ENCODE peak calls at places on chromosomes 16 and 17, in five cellular contexts. S is GM12878, A is transverse colon, D is A549, H is esophagus squamous epithelium. B is an unnamed sample. For H3K4me1, the result is how much of the 10 kb centered on the place peaks cover.

GRCh38 chr17:42422412-42422957 is 571 bp downstream of the CAVIN1 start:
- DNase-seq in D (no peak), S (no peak), A (no peak), H (no peak), B (peak)

GRCh38 chr16:4613636-4614570 is 785 bp downstream of the UBALD1 start:
- DNase-seq in S (no peak), D (no peak), H (no peak), A (peak), B (peak)

GRCh38 chr17:5055543-5055942 is 20.3 kb upstream of the SLC52A1 start:
- DNase-seq in D (no peak), H (no peak), A (no peak), S (no peak), B (no peak)

GRCh38 chr17:77037943-77038342 is 102.8 kb upstream of the SEC14L1 start:
- DNase-seq in S (no peak), D (no peak), A (no peak), H (no peak), B (no peak)

GRCh38 chr17:65564793-65565192 is 3.3 kb upstream of the AXIN2 start:
- DNase-seq in S (no peak), H (no peak), D (no peak), A (no peak), B (peak)

GRCh38 chr17:8892338-8892690 is 24.8 kb upstream of the PIK3R6 start:
- DNase-seq in H (no peak), D (no peak), S (peak), A (no peak), B (no peak)

GRCh38 chr16:49492090-49492801 is 118.6 kb downstream of the C16orf78 start:
- DNase-seq in H (no peak), S (no peak), D (peak), A (peak), B (peak)

GRCh38 chr17:77374170-77374936 is 233.6 kb downstream of the SEC14L1 start:
- DNase-seq in H (no peak), S (no peak), A (peak), D (no peak), B (peak)

GRCh38 chr17:80112471-80113032 is 11.2 kb downstream of the GAA start:
- DNase-seq in H (no peak), S (no peak), D (no peak), A (no peak), B (no peak)

GRCh38 chr16:8522757-8523156 is 67.6 kb downstream of the TMEM114 start:
- DNase-seq in H (no peak), D (no peak), A (no peak), S (no peak), B (no peak)

GRCh38 chr16:70433456-70434103 is 5.3 kb downstream of the ST3GAL2 start:
- DNase-seq in D (no peak), H (no peak), A (peak), S (no peak), B (peak)

GRCh38 chr16:5951486-5951885 is 853.9 kb upstream of the EEF2KMT start:
- DNase-seq in H (no peak), D (no peak), S (no peak), A (no peak), B (no peak)

GRCh38 chr17:76254275-76254674 is 10.9 kb upstream of the UBALD2 start:
- DNase-seq in H (no peak), A (no peak), D (no peak), S (no peak), B (no peak)

GRCh38 chr17:58268326-58268725 is 12.4 kb downstream of the MPO start:
- DNase-seq in S (no peak), H (no peak), A (no peak), D (no peak), B (no peak)

GRCh38 chr17:74452027-74452840 is 14.2 kb upstream of the CD300A start:
- DNase-seq in D (no peak), S (no peak), A (no peak), H (no peak), B (no peak)

GRCh38 chr17:78129385-78130079 is 977 bp upstream of the TMC6 start:
- DNase-seq in D (no peak), A (peak), H (no peak), S (no peak), B (no peak)

GRCh38 chr16:89672177-89672941 is 14.1 kb upstream of the CDK10 start:
- DNase-seq in S (no peak), A (no peak), D (no peak), H (no peak), B (no peak)

GRCh38 chr16:67987460-67988160 is 7.3 kb upstream of the DPEP3 start:
- DNase-seq in A (no peak), D (no peak), H (no peak), S (no peak), B (peak)

GRCh38 chr16:88938933-88939813 is 37.8 kb downstream of the CBFA2T3 start:
- DNase-seq in S (no peak), H (no peak), A (no peak), D (no peak), B (no peak)

GRCh38 chr16:89064606-89065444 is 28.8 kb upstream of the ACSF3 start:
- DNase-seq in D (no peak), H (no peak), A (no peak), S (no peak), B (no peak)

GRCh38 chr16:87534751-87535150 is 41.9 kb upstream of the ZCCHC14 start:
- DNase-seq in A (no peak), D (no peak), H (no peak), S (no peak), B (no peak)

GRCh38 chr16:87534030-87534653 is 41.3 kb upstream of the ZCCHC14 start:
- DNase-seq in S (no peak), A (no peak), D (no peak), H (no peak), B (no peak)

GRCh38 chr16:87536795-87537142 is 43.9 kb upstream of the ZCCHC14 start:
- DNase-seq in D (no peak), H (no peak), A (no peak), S (no peak), B (no peak)

GRCh38 chr16:87535457-87535854 is 42.6 kb upstream of the ZCCHC14 start:
- DNase-seq in D (no peak), H (no peak), S (no peak), A (no peak), B (no peak)

GRCh38 chr16:87535855-87536794 is 43.3 kb upstream of the ZCCHC14 start:
- DNase-seq in S (no peak), D (no peak), A (no peak), H (no peak), B (no peak)
- H3K4me1 ChIP-seq in S (under half), D (under half), A (under half), H (under half), B (under half)

DNA sequence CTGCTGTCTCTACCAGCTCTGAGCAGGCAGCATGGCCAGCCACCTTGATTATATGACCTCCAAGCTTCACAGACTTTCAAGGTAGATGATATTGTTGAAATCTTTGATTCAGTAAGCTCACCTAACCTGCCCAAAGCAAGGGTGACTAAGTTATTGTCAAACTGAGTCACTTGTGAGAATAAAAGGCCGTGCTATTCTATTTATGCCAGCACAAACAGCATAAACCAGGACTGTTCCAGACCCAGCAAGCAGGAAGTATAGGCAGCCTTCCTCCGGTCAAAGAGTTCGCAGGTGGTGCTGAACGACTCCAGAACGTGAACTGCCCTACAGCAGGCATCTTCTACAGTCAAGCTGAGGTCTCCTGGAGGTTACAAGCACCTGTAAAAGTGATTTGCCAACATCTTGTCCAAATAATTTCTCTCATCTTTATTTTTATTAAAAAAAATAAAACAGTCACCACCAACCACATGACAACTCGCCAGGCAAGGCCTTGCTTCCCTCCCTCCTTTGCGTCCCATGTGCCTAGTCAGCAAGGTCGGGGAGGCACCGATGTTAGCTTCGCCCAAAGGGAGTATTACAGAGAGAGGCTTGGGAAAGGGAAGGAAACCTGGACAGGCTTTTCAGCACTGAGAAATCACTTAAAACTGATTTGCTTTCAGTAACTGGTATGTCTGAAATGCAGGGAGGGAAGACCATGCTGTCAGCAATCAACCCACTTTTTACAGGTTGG is 10.8 kb downstream of the ARL2BP start:
- DNase-seq in A (no peak), S (no peak), D (no peak), H (no peak), B (no peak)
- H3K4me3 ChIP-seq in A (no peak), S (no peak), D (no peak), H (no peak), B (no peak)

GRCh38 chr17:601462-602303 is 113.0 kb downstream of the VPS53 start:
- DNase-seq in H (no peak), S (no peak), A (peak), D (no peak), B (no peak)
- TF ChIP-seq POLR2A in H (no peak), S (no peak), A (no peak), D (no peak), B (no peak)

DNA sequence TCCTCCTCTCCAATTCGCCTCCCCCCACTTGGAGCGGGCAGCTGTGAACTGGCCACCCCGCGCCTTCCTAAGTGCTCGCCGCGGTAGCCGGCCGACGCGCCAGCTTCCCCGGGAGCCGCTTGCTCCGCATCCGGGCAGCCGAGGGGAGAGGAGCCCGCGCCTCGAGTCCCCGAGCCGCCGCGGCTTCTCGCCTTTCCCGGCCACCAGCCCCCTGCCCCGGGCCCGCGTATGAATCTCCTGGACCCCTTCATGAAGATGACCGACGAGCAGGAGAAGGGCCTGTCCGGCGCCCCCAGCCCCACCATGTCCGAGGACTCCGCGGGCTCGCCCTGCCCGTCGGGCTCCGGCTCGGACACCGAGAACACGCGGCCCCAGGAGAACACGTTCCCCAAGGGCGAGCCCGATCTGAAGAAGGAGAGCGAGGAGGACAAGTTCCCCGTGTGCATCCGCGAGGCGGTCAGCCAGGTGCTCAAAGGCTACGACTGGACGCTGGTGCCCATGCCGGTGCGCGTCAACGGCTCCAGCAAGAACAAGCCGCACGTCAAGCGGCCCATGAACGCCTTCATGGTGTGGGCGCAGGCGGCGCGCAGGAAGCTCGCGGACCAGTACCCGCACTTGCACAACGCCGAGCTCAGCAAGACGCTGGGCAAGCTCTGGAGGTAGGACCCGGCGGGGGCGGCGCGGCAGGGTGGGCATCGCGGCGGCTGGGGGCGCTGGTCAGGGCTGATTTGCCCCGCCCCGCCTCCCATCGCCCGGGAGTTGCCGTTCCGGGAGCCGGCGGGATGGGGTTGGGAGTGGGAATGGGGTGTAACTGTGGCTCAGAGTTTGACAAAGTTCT is 563 bp downstream of the SOX9 start:
- DNase-seq in H (no peak), S (no peak), A (peak), D (peak), B (peak)
- H3K4me1 ChIP-seq in H (half or more), S (under half), A (under half), D (under half), B (under half)

GRCh38 chr17:12789976-12790805 is 893 bp downstream of the ARHGAP44 start:
- DNase-seq in A (peak), H (no peak), S (no peak), D (no peak), B (no peak)

GRCh38 chr17:12789075-12789975 is at the start of gene ARHGAP44:
- DNase-seq in D (peak), A (peak), H (no peak), S (no peak), B (peak)

GRCh38 chr17:12794919-12795517 is 5.7 kb downstream of the ARHGAP44 start:
- DNase-seq in S (no peak), H (no peak), A (no peak), D (no peak), B (no peak)

DNA sequence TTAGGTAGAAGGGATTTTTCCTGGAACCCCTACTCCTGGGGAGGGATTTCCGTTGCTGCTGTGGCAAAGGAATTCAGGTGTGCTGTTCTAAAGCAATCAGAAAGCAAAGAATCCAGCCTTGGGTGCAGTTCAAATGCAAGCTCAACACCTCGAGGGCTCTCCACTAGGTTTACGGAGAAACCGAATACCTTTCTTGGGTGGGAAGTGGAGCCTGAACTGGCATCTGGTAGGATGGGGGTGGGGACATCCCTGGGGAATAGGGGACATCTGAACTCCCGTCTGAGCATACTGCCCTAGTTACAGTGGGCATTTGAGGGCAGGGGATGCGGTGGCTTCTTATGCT is 1.5 kb downstream of the ARHGAP44 start:
- DNase-seq in S (no peak), A (peak), D (no peak), H (no peak), B (no peak)
- H3K4me3 ChIP-seq in S (peak), A (peak), D (no peak), H (no peak), B (no peak)

DNA sequence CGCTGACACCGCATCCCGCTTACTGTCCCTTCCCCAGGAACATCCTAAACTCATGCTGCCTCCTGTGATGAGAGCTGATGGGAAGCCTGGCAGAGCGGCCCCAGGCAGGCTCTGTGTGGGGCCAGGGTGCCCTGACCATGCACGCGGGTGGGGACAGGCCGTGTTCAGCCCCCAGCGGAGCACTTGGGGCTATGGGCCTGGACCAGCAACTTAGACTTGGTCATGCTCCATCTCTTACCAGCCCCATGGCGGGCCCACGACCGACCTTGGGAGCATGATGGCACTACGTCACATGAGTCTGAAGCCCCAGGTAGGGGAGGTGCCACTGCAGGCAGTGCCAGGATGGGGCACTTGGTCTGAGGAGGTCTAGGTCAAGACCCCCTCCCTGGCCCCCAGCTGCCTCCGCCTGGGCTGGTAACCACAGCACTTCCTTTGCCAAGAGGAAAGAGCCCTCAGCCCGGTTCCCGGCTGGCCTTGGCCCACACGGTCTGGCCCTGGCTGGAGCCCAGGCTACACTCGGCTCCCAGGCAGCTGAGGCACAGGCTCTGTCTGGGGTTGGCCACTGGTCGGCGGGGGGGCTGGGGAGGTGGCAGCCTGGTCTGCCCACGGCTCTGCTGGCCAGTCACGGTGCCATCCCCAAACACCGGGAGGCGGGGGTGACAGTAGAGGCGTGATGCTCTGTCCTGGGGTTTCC is 25.7 kb downstream of the BAHCC1 start:
- DNase-seq in A (no peak), H (no peak), D (no peak), S (no peak), B (peak)
- TF ChIP-seq POLR2A in A (no peak), H (no peak), D (no peak), S (no peak), B (no peak)

DNA sequence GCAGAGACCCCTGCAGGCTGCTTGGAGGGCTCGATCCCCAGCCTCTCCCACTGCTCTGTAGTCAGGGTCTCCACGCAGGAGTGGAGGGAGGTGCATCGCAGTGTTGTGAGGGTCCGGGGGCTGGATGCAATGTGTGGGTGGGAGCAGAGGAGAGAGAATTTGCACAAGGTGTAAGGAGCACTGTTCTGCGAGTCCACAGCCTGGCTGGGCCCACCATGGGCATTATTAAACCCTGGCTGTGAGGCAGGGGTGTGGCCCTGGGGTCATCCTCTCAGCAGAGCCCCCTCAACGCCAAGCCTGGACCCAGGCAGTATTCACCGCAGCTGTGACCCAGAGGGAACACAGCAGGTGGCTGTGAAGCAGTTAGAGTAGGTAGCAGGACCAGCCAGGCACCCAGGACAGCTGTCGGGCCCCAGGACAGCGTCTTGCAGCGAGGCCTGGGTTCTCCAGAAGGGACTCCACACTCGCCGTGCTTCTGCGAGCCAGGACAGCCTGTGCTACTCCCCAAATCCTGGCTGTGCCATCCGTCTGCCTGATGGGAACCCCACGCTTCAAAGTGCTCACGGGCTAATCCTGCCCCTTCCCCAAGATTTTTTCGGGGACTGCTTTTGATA is 101.1 kb upstream of the GSE1 start:
- DNase-seq in H (no peak), D (no peak), A (no peak), S (no peak), B (no peak)
- H3K4me1 ChIP-seq in H (under half), D (under half), A (under half), S (under half), B (under half)

DNA sequence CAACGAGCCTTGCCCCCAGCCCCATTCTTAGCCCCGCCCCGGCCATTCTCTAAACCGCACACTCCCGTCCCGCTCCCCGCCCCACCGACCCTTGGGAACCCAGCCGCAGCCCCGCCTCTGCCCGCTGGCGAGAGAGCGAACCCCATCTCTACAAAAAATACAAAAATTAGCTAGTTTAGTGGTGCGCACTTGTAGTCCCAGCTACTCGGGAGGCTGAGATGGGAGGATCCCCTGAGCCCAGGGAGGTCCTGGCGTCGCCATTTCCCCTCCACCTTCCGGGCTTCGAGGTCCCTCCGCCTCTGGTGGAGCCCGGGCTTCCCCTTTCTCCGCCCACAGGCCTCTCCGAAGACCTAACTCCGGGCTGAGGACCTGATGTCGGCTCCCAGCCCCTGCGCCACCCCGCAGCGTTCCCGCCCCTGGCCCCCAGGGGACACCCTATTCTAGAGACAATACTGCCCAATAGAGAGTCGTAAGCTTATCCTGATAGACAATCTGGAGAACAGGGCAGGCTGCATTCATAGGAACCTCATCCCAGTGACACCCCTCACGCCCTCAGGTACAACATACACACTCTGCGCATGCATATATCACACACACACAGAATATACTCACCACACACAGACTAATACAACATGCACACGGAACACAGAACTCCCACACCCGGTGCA is 483 bp upstream of the PROCA1 start:
- DNase-seq in S (no peak), D (no peak), H (no peak), A (peak), B (no peak)
- H3K4me3 ChIP-seq in S (peak), D (no peak), H (peak), A (peak), B (no peak)